ENCODE peak calls at places on chromosome 2, in seven cellular contexts. One of them, this sample, is unnamed.

GRCh38 chr2:6845903-6846302 is 19.8 kb downstream of the CMPK2 start:
- DNase-seq in stimulated activated CD4-positive, alpha-beta T cell treated with anti-CD3 and anti-CD28 coated beads, Interleukin-4, amount 100 ng/mL, for 24 hours: no peak
- DNase-seq in activated CD8-positive, alpha-beta memory T cell treated with anti-CD3 and anti-CD28 coated beads for 4 hours: no peak
- DNase-seq in NB4: peak
- DNase-seq in left cardiac atrium: no peak
- DNase-seq in HT1080: no peak
- DNase-seq in posterior cingulate gyrus: no peak
- DNase-seq in this sample: no peak

GRCh38 chr2:21012557-21012937 is 31.3 kb downstream of the APOB start:
- DNase-seq in NB4: no peak
- DNase-seq in HT1080: no peak
- DNase-seq in posterior cingulate gyrus: no peak
- DNase-seq in activated CD8-positive, alpha-beta memory T cell treated with anti-CD3 and anti-CD28 coated beads for 4 hours: no peak
- DNase-seq in left cardiac atrium: no peak
- DNase-seq in stimulated activated CD4-positive, alpha-beta T cell treated with anti-CD3 and anti-CD28 coated beads, Interleukin-4, amount 100 ng/mL, for 24 hours: no peak
- DNase-seq in this sample: no peak

GRCh38 chr2:233828546-233829192 is 25.7 kb downstream of the HJURP start:
- DNase-seq in HT1080: no peak
- DNase-seq in posterior cingulate gyrus: no peak
- DNase-seq in activated CD8-positive, alpha-beta memory T cell treated with anti-CD3 and anti-CD28 coated beads for 4 hours: no peak
- DNase-seq in stimulated activated CD4-positive, alpha-beta T cell treated with anti-CD3 and anti-CD28 coated beads, Interleukin-4, amount 100 ng/mL, for 24 hours: no peak
- DNase-seq in NB4: no peak
- DNase-seq in left cardiac atrium: peak
- DNase-seq in this sample: no peak

GRCh38 chr2:48250943-48251342 is 279.0 kb upstream of the STON1 start:
- DNase-seq in NB4: peak
- DNase-seq in HT1080: no peak
- DNase-seq in activated CD8-positive, alpha-beta memory T cell treated with anti-CD3 and anti-CD28 coated beads for 4 hours: no peak
- DNase-seq in posterior cingulate gyrus: no peak
- DNase-seq in left cardiac atrium: no peak
- DNase-seq in stimulated activated CD4-positive, alpha-beta T cell treated with anti-CD3 and anti-CD28 coated beads, Interleukin-4, amount 100 ng/mL, for 24 hours: no peak
- DNase-seq in this sample: peak

GRCh38 chr2:178761759-178762371 is 45.4 kb downstream of the TTN start:
- DNase-seq in stimulated activated CD4-positive, alpha-beta T cell treated with anti-CD3 and anti-CD28 coated beads, Interleukin-4, amount 100 ng/mL, for 24 hours: peak
- DNase-seq in HT1080: peak
- DNase-seq in NB4: peak
- DNase-seq in left cardiac atrium: no peak
- DNase-seq in activated CD8-positive, alpha-beta memory T cell treated with anti-CD3 and anti-CD28 coated beads for 4 hours: no peak
- DNase-seq in posterior cingulate gyrus: no peak
- DNase-seq in this sample: peak

GRCh38 chr2:239548491-239548890 is 147.7 kb upstream of the HDAC4 start:
- DNase-seq in activated CD8-positive, alpha-beta memory T cell treated with anti-CD3 and anti-CD28 coated beads for 4 hours: peak
- DNase-seq in NB4: no peak
- DNase-seq in left cardiac atrium: no peak
- DNase-seq in stimulated activated CD4-positive, alpha-beta T cell treated with anti-CD3 and anti-CD28 coated beads, Interleukin-4, amount 100 ng/mL, for 24 hours: peak
- DNase-seq in posterior cingulate gyrus: peak
- DNase-seq in HT1080: no peak
- DNase-seq in this sample: no peak

GRCh38 chr2:30647752-30648442 is 159.3 kb downstream of the CAPN13 start:
- DNase-seq in left cardiac atrium: no peak
- DNase-seq in NB4: no peak
- DNase-seq in HT1080: no peak
- DNase-seq in activated CD8-positive, alpha-beta memory T cell treated with anti-CD3 and anti-CD28 coated beads for 4 hours: no peak
- DNase-seq in posterior cingulate gyrus: no peak
- DNase-seq in stimulated activated CD4-positive, alpha-beta T cell treated with anti-CD3 and anti-CD28 coated beads, Interleukin-4, amount 100 ng/mL, for 24 hours: no peak
- DNase-seq in this sample: no peak

GRCh38 chr2:96860065-96861029 is 2.5 kb upstream of the ANKRD39 start:
- DNase-seq in left cardiac atrium: no peak
- DNase-seq in posterior cingulate gyrus: no peak
- DNase-seq in activated CD8-positive, alpha-beta memory T cell treated with anti-CD3 and anti-CD28 coated beads for 4 hours: no peak
- DNase-seq in stimulated activated CD4-positive, alpha-beta T cell treated with anti-CD3 and anti-CD28 coated beads, Interleukin-4, amount 100 ng/mL, for 24 hours: peak
- DNase-seq in NB4: no peak
- DNase-seq in HT1080: no peak
- DNase-seq in this sample: no peak